ENCODE peak calls at places on chromosomes 11 and 22, in eight cellular contexts. I, Y, A, K, R, O, H and G are unnamed samples.

GRCh38 chr11:76269661-76270322 is 63.5 kb upstream of the WNT11 start:
- DNase-seq in K (no peak), R (no peak), Y (no peak), H (peak), I (no peak), O (no peak), A (no peak), G (no peak)

GRCh38 chr11:14506532-14506931 is 6.9 kb upstream of the COPB1 start:
- DNase-seq in K (no peak), A (no peak), I (no peak), Y (no peak), O (no peak), H (no peak), R (no peak), G (no peak)

GRCh38 chr11:43401252-43401651 is 42.5 kb downstream of the TTC17 start:
- DNase-seq in I (no peak), R (no peak), A (no peak), K (no peak), Y (no peak), O (no peak), H (no peak), G (no peak)

GRCh38 chr11:44695169-44695833 is 31.5 kb upstream of the TSPAN18 start:
- DNase-seq in H (no peak), A (no peak), R (no peak), I (no peak), K (no peak), Y (no peak), O (no peak), G (no peak)

GRCh38 chr11:19664896-19665548 is 47.6 kb upstream of the NAV2 start:
- DNase-seq in R (peak), I (no peak), H (no peak), O (no peak), Y (no peak), A (no peak), K (no peak), G (no peak)

GRCh38 chr11:128417607-128418324 is 169.6 kb downstream of the ETS1 start:
- DNase-seq in O (peak), K (peak), A (peak), H (no peak), I (no peak), Y (no peak), R (peak), G (no peak)

GRCh38 chr11:10322830-10323792 is 18.2 kb downstream of the ADM start:
- DNase-seq in Y (no peak), O (no peak), K (peak), A (peak), R (peak), I (peak), H (peak), G (peak)

GRCh38 chr11:2530131-2530854 is 85.5 kb downstream of the KCNQ1 start:
- DNase-seq in R (no peak), A (no peak), H (no peak), K (no peak), Y (no peak), O (no peak), I (no peak), G (no peak)

GRCh38 chr11:91946397-91947090 is 278.1 kb upstream of the FAT3 start:
- DNase-seq in O (no peak), H (no peak), R (no peak), K (no peak), Y (no peak), A (no peak), I (no peak), G (no peak)

GRCh38 chr22:31947296-31947695 is 3.0 kb downstream of the YWHAH start:
- DNase-seq in A (no peak), K (peak), Y (no peak), R (peak), O (no peak), H (no peak), I (no peak), G (peak)

GRCh38 chr11:5809122-5809519 is 397 bp downstream of the OR52N2 start:
- DNase-seq in R (no peak), O (no peak), A (no peak), Y (no peak), I (peak), K (peak), H (peak), G (no peak)

GRCh38 chr11:62856333-62856910 is 17.0 kb upstream of the WDR74 start:
- DNase-seq in K (no peak), I (no peak), H (no peak), O (no peak), Y (no peak), R (no peak), A (no peak), G (no peak)

GRCh38 chr22:29096736-29097669 is 24.2 kb downstream of the KREMEN1 start:
- DNase-seq in A (no peak), H (no peak), Y (peak), O (no peak), R (peak), K (no peak), I (no peak), G (no peak)

GRCh38 chr11:486189-486588 is 20.9 kb downstream of the RNH1 start:
- DNase-seq in Y (no peak), O (no peak), R (no peak), H (no peak), K (no peak), A (no peak), I (no peak), G (no peak)